ENCODE peak calls at places on chromosomes 2 and 18, in four cellular contexts. E, V, G and T are unnamed samples.

GRCh38 chr2:176170606-176171005 is 13.5 kb downstream of the HOXD3 start:
- DNase-seq in E (no peak), V (no peak), G (no peak), T (no peak)

GRCh38 chr2:164896634-164897033 is 55.0 kb upstream of the COBLL1 start:
- DNase-seq in V (no peak), G (no peak), E (no peak), T (no peak)

GRCh38 chr2:20496942-20497341 is 50.1 kb downstream of the RHOB start:
- DNase-seq in V (no peak), G (no peak), E (no peak), T (no peak)

GRCh38 chr2:85745619-85746018 is 8.2 kb upstream of the ATOH8 start:
- DNase-seq in V (no peak), E (no peak), G (no peak), T (no peak)

GRCh38 chr2:54708584-54709340 is 14.7 kb upstream of the EML6 start:
- DNase-seq in G (no peak), V (no peak), E (no peak), T (peak; percentile 55)

GRCh38 chr2:36468463-36469266 is 113.1 kb downstream of the CRIM1 start:
- DNase-seq in E (no peak), V (no peak), G (no peak), T (no peak)

GRCh38 chr18:25223899-25224607 is 127.9 kb downstream of the ZNF521 start:
- DNase-seq in V (no peak), E (no peak), G (no peak), T (no peak)

GRCh38 chr2:240602266-240603050 is 15.9 kb downstream of the CAPN10 start:
- DNase-seq in G (no peak), E (no peak), V (no peak), T (peak; percentile 9)

GRCh38 chr2:109238580-109238979 is 109.6 kb downstream of the SH3RF3 start:
- DNase-seq in G (no peak), E (peak; percentile 31), V (no peak), T (peak; percentile 47)

GRCh38 chr2:46827274-46827930 is 88.2 kb downstream of the MCFD2 start:
- DNase-seq in V (no peak), G (no peak), E (no peak), T (no peak)

GRCh38 chr2:26144953-26145680 is 27.8 kb upstream of the GAREM2 start:
- DNase-seq in E (peak; percentile 31), G (peak; percentile 85), V (peak; percentile 39), T (peak; percentile 64)

GRCh38 chr18:77365667-77366066 is 116.0 kb downstream of the GALR1 start:
- DNase-seq in G (no peak), E (no peak), V (no peak), T (no peak)

GRCh38 chr2:9800639-9800974 is 42.7 kb upstream of the TAF1B start:
- DNase-seq in G (no peak), E (no peak), V (no peak), T (no peak)

GRCh38 chr2:26805241-26805676 is 19.4 kb downstream of the CENPA start:
- DNase-seq in V (no peak), G (no peak), E (no peak), T (no peak)

GRCh38 chr2:128314026-128314347 is 4.7 kb downstream of the HS6ST1 start:
- DNase-seq in V (no peak), G (no peak), E (no peak), T (no peak)

GRCh38 chr2:232230557-232230956 is 148.0 kb upstream of the ALPP start:
- DNase-seq in V (no peak), G (no peak), E (no peak), T (peak; percentile 26)

GRCh38 chr18:68152770-68153169 is 562.1 kb downstream of the TMX3 start:
- DNase-seq in V (no peak), G (no peak), E (no peak), T (no peak)

GRCh38 chr2:157361526-157361925 is 35.9 kb upstream of the ERMN start:
- DNase-seq in V (no peak), E (no peak), G (no peak), T (no peak)

GRCh38 chr18:31401156-31402025 is 24.8 kb downstream of the DSG4 start:
- DNase-seq in G (no peak), E (no peak), V (no peak), T (no peak)

GRCh38 chr2:19748073-19748375 is 153.8 kb downstream of the TTC32 start:
- DNase-seq in G (no peak), E (no peak), V (no peak), T (no peak)

GRCh38 chr18:61972389-61973264 is 79.8 kb upstream of the RNF152 start:
- DNase-seq in E (no peak), G (no peak), V (no peak), T (no peak)

GRCh38 chr2:136246086-136246669 is 128.2 kb upstream of the CXCR4 start:
- DNase-seq in V (no peak), G (peak; percentile 21), E (peak; percentile 34), T (peak; percentile 37)
- TF ChIP-seq POLR2AphosphoS5 in V (no peak), G (no peak), E (no peak), T (no peak)

GRCh38 chr2:174835797-174836255 is 71.6 kb upstream of the CHRNA1 start:
- DNase-seq in E (no peak), V (no peak), G (no peak), T (no peak)
- TF ChIP-seq POLR2AphosphoS5 in E (no peak), V (no peak), G (no peak), T (no peak)

DNA sequence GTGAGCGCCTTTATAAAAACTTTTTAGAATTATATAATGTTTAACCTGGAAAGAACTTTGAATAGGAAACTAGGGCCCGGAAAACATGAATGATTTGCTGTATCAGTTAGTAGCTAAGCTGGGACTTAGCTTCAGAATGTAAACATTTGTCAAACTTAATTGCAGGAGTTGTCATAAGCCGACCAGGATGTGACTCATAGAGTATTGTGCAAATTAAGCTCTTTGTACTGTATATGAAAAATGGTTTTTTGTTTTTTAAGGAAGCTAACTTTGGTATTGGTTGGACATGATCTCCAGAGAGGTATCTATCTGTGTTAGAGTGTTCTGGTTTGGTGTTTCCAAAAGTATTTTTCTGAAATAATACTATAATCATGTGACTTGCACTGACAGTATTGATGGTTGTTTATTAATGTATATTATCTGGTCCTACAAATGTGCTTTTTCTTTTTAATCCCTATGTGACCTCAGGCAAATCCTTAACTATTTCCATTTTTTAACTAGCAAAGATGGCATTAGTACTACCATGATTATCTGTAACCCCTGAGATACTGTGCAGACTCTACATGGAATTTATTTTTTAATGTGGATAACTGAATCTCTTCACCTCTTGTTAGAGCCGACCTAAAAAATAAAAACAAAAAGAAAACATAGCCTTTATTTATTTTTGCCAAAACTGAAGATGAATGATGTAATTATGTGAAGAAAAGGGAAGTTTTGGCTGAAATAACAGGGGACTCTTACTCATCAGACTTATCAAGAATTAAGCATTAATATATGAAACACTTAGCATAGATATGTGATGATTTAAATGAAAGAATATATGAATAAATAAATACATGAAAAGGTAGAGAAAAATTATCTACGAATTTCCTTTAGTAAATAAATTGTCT is 11.7 kb downstream of the YIPF4 start:
- DNase-seq in E (no peak), V (no peak), G (no peak), T (no peak)
- TF ChIP-seq POLR2AphosphoS5 in E (no peak), V (no peak), G (no peak), T (no peak)

GRCh38 chr2:238097988-238098853 is 1.9 kb upstream of the ESPNL start:
- DNase-seq in G (peak; percentile 89), V (peak; percentile 52), E (peak; percentile 76), T (peak; percentile 83)
- TF ChIP-seq POLR2AphosphoS5 in G (no peak), V (peak; percentile 35), E (no peak), T (no peak)

DNA sequence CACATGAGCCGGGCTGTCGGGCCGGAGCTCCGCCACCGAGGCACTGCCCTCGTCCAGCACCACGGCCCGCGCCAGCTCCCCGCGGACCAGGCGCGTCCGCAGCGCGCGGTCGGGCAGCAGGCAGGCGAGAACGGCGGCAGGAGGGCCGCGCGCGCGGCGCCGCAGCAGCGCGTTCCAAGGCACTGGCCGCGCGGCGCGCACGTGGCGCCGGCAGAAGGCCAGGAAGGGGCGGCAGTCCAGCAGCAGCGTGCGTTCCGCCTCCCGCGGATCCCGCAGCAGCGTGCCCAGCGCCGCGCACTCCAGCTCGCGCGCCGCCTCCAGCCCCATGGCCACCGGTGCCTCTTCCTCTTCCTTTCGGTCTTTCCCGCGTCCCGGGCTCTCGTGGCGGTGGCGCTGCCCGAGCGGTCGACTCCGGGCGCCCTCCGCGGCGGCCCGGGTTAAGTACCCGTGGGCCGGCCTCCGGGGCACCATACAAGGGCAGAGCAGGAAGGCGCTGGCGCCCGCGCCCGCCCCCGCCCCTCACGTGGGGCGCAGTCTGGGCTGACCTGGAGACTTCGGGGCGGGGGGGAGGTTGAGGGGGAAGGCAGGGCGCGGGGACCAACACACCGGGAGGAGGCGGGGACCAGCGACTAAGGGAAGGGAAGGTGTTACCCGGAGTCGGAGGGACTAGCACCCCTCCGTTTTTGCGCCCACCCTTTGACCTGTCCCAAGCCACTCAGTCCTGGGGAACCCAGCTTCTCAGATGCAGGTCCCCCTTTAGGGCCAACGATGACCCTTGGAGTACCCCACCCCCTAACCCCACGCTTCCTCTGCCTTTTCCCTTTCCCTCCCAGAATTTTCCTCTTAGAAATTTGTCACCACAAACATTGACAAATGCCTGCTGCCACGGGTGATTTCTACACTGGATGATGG is at the start of gene DUSP2:
- DNase-seq in E (peak; percentile 96), G (no peak), V (no peak), T (peak; percentile 87)
- TF ChIP-seq POLR2AphosphoS5 in E (peak; percentile 100), G (no peak), V (peak; percentile 94), T (peak; percentile 86)